ENCODE peak calls at places on chromosomes 11 and 22, in five cellular contexts. One of them, this sample, is unnamed.
A peak's percentile ranks its signal among the peaks of the same experiment; 100 is the strongest.

GRCh38 chr22:37197451-37198289 is 9.6 kb upstream of the C1QTNF6 start:
- DNase-seq in stomach: peak; percentile 51
- DNase-seq in H1: no peak
- DNase-seq in endothelial cell of umbilical vein: peak; percentile 35
- DNase-seq in HCT116: peak; percentile 92
- DNase-seq in this sample: peak; percentile 76

GRCh38 chr11:92473736-92474135 is 249.1 kb downstream of the FAT3 start:
- DNase-seq in endothelial cell of umbilical vein: no peak
- DNase-seq in H1: no peak
- DNase-seq in stomach: no peak
- DNase-seq in HCT116: no peak
- DNase-seq in this sample: no peak

GRCh38 chr22:50705219-50705691 is 32.6 kb downstream of the SHANK3 start:
- DNase-seq in stomach: peak; percentile 33
- DNase-seq in HCT116: no peak
- DNase-seq in H1: peak; percentile 44
- DNase-seq in endothelial cell of umbilical vein: peak; percentile 52
- DNase-seq in this sample: no peak

GRCh38 chr22:35592418-35592967 is 24.6 kb downstream of the MB start:
- DNase-seq in H1: no peak
- DNase-seq in HCT116: no peak
- DNase-seq in endothelial cell of umbilical vein: no peak
- DNase-seq in stomach: no peak
- DNase-seq in this sample: no peak

GRCh38 chr11:111297696-111298095 is 650 bp upstream of the POU2AF3 start:
- DNase-seq in H1: no peak
- DNase-seq in endothelial cell of umbilical vein: no peak
- DNase-seq in stomach: no peak
- DNase-seq in HCT116: no peak
- DNase-seq in this sample: no peak

GRCh38 chr11:4626207-4627105 is 10.8 kb upstream of the OR51D1 start:
- DNase-seq in stomach: peak; percentile 64
- DNase-seq in H1: no peak
- DNase-seq in endothelial cell of umbilical vein: peak; percentile 37
- DNase-seq in HCT116: peak; percentile 75
- DNase-seq in this sample: no peak

GRCh38 chr11:120969993-120970392 is 53.9 kb upstream of the TBCEL start:
- DNase-seq in stomach: no peak
- DNase-seq in endothelial cell of umbilical vein: no peak
- DNase-seq in H1: no peak
- DNase-seq in HCT116: no peak
- DNase-seq in this sample: no peak

GRCh38 chr11:14842002-14842401 is 50.0 kb downstream of the CYP2R1 start:
- DNase-seq in stomach: no peak
- DNase-seq in HCT116: no peak
- DNase-seq in endothelial cell of umbilical vein: no peak
- DNase-seq in H1: no peak
- DNase-seq in this sample: no peak

GRCh38 chr11:15507592-15507991 is 392.9 kb downstream of the INSC start:
- DNase-seq in H1: no peak
- DNase-seq in endothelial cell of umbilical vein: no peak
- DNase-seq in stomach: peak; percentile 49
- DNase-seq in HCT116: no peak
- DNase-seq in this sample: no peak

GRCh38 chr22:44026630-44027511 is 2.8 kb downstream of the PARVB start:
- DNase-seq in endothelial cell of umbilical vein: peak; percentile 88
- DNase-seq in HCT116: no peak
- DNase-seq in H1: no peak
- DNase-seq in stomach: peak; percentile 70
- DNase-seq in this sample: peak; percentile 59

GRCh38 chr11:15224466-15224865 is 109.7 kb downstream of the INSC start:
- DNase-seq in HCT116: no peak
- DNase-seq in stomach: no peak
- DNase-seq in H1: no peak
- DNase-seq in endothelial cell of umbilical vein: no peak
- DNase-seq in this sample: no peak

GRCh38 chr11:76666408-76666807 is 4.1 kb downstream of the LRRC32 start:
- DNase-seq in H1: no peak
- DNase-seq in stomach: no peak
- DNase-seq in HCT116: no peak
- DNase-seq in endothelial cell of umbilical vein: peak; percentile 84
- DNase-seq in this sample: peak; percentile 52

GRCh38 chr11:20712912-20713311 is 43.5 kb downstream of the NELL1 start:
- DNase-seq in H1: no peak
- DNase-seq in endothelial cell of umbilical vein: no peak
- DNase-seq in stomach: no peak
- DNase-seq in HCT116: no peak
- DNase-seq in this sample: no peak

GRCh38 chr22:35212020-35212419 is 45.3 kb upstream of the HMGXB4 start:
- DNase-seq in endothelial cell of umbilical vein: no peak
- DNase-seq in stomach: peak; percentile 31
- DNase-seq in H1: no peak
- DNase-seq in HCT116: no peak
- DNase-seq in this sample: no peak

GRCh38 chr11:73314121-73314948 is 6.3 kb downstream of the ARHGEF17 start:
- DNase-seq in stomach: no peak
- DNase-seq in HCT116: no peak
- DNase-seq in endothelial cell of umbilical vein: no peak
- DNase-seq in H1: no peak
- DNase-seq in this sample: no peak

DNA sequence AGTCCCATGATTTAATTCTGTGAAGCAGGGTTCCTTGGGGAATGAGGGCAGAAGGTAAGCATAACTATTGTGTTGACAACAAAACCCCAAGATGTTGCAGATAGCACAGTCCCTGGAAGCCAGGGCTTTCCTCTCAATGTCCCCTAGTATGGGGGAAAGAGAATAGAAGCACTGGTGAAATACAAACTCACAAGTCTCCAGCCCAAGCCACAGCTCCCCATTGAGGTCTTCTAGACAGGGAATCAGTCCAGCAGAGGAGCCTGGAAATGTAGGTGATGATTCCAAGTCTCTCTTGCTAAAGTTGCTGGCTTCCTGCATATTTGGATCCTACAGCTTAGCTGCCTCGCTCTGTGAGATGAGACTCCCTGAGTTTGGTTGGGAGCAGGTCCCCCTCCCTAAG is 31.7 kb upstream of the DRD2 start:
- DNase-seq in H1: no peak
- DNase-seq in stomach: no peak
- DNase-seq in HCT116: no peak
- DNase-seq in endothelial cell of umbilical vein: no peak
- DNase-seq in this sample: no peak
- H3K27ac ChIP-seq in H1: no peak overlapping the region
- H3K27ac ChIP-seq in stomach: no peak overlapping the region
- H3K27ac ChIP-seq in HCT116: no peak overlapping the region
- H3K27ac ChIP-seq in endothelial cell of umbilical vein: no peak overlapping the region
- H3K27ac ChIP-seq in this sample: peak overlapping the region; percentile 83

DNA sequence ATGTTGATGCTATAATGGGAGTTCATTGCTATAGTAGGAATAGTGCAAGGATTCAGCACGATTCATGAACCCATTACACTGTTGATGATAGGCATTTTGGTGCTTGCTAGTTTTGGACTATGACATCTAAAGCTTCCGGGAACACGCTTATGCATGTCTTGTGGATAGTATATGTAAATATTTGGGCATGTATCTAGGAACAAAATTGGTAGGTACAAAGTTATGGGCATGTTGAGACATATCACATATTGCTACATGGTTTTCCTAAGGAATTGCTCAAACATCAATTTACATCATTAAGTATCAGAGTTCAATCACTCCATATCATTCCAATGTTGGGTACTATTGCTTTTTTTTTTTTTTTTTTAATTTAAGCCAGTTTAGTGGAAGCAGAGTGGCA is 1103.2 kb downstream of the TBC1D22A start:
- DNase-seq in endothelial cell of umbilical vein: no peak
- DNase-seq in stomach: no peak
- DNase-seq in HCT116: no peak
- DNase-seq in H1: no peak
- DNase-seq in this sample: no peak
- H3K9me3 ChIP-seq in endothelial cell of umbilical vein: peaks cover 12% of the 10 kb centered on the region
- H3K9me3 ChIP-seq in stomach: peaks cover 9% of the 10 kb centered on the region
- H3K9me3 ChIP-seq in HCT116: peaks cover 3% of the 10 kb centered on the region
- H3K9me3 ChIP-seq in H1: peaks cover 23% of the 10 kb centered on the region
- H3K9me3 ChIP-seq in this sample: peaks cover 10% of the 10 kb centered on the region

GRCh38 chr11:19218801-19219460 is 17.1 kb upstream of the CSRP3 start:
- DNase-seq in stomach: no peak
- DNase-seq in H1: no peak
- DNase-seq in HCT116: no peak
- DNase-seq in endothelial cell of umbilical vein: no peak
- DNase-seq in this sample: no peak

GRCh38 chr11:19220903-19221682 is 19.3 kb upstream of the CSRP3 start:
- DNase-seq in endothelial cell of umbilical vein: peak; percentile 54
- DNase-seq in stomach: peak; percentile 69
- DNase-seq in HCT116: no peak
- DNase-seq in H1: no peak
- DNase-seq in this sample: no peak

GRCh38 chr11:19218216-19218615 is 16.4 kb upstream of the CSRP3 start:
- DNase-seq in HCT116: no peak
- DNase-seq in H1: no peak
- DNase-seq in endothelial cell of umbilical vein: no peak
- DNase-seq in stomach: no peak
- DNase-seq in this sample: no peak

GRCh38 chr11:19216021-19216420 is 14.2 kb upstream of the CSRP3 start:
- DNase-seq in HCT116: no peak
- DNase-seq in stomach: no peak
- DNase-seq in endothelial cell of umbilical vein: no peak
- DNase-seq in H1: no peak
- DNase-seq in this sample: no peak

DNA sequence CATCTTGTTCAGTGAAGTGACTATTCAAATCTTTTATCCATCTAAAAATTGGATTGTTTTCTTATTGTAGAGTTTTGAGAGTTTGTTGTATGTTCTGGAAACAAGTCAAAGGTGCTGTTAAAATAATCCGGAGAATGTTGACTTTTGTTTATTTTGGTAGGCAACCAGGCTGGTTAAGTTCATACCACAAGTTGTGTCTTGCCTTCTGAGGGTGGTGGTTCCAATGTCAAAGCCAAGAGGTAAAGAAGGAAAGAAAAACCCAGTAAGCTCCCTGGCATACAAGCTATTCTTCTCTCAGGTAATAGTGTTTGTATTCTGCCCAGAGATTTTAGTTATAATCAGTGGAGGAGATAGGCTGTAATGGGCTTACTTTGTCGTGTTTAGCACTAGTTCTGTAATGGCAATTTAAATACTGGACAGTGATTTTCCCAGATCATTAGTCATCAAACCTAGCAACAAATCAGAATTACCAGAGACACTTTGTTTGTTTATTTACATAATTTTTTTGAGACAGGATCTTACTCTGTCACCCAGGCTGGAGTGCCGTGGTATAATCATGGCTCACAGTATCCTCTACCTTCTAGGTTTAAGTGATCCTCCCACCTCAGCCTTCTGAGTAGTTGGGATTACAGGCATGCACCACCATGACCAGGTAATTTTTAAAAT is 15.1 kb upstream of the CSRP3 start:
- DNase-seq in HCT116: no peak
- DNase-seq in stomach: no peak
- DNase-seq in endothelial cell of umbilical vein: peak; percentile 22
- DNase-seq in H1: no peak
- DNase-seq in this sample: no peak
- TF ChIP-seq POLR2AphosphoS5 in HCT116: no peak
- TF ChIP-seq POLR2AphosphoS5 in stomach: no peak
- TF ChIP-seq POLR2AphosphoS5 in endothelial cell of umbilical vein: no peak
- TF ChIP-seq POLR2AphosphoS5 in H1: no peak
- TF ChIP-seq POLR2AphosphoS5 in this sample: no peak

GRCh38 chr11:12853652-12854296 is 155.3 kb upstream of the RASSF10 start:
- DNase-seq in endothelial cell of umbilical vein: no peak
- DNase-seq in HCT116: no peak
- DNase-seq in stomach: peak; percentile 71
- DNase-seq in H1: no peak
- DNase-seq in this sample: no peak
- H3K27ac ChIP-seq in endothelial cell of umbilical vein: no peak overlapping the region
- H3K27ac ChIP-seq in HCT116: no peak overlapping the region
- H3K27ac ChIP-seq in stomach: peak overlapping the region; percentile 62
- H3K27ac ChIP-seq in H1: no peak overlapping the region
- H3K27ac ChIP-seq in this sample: peak overlapping the region; percentile 30

DNA sequence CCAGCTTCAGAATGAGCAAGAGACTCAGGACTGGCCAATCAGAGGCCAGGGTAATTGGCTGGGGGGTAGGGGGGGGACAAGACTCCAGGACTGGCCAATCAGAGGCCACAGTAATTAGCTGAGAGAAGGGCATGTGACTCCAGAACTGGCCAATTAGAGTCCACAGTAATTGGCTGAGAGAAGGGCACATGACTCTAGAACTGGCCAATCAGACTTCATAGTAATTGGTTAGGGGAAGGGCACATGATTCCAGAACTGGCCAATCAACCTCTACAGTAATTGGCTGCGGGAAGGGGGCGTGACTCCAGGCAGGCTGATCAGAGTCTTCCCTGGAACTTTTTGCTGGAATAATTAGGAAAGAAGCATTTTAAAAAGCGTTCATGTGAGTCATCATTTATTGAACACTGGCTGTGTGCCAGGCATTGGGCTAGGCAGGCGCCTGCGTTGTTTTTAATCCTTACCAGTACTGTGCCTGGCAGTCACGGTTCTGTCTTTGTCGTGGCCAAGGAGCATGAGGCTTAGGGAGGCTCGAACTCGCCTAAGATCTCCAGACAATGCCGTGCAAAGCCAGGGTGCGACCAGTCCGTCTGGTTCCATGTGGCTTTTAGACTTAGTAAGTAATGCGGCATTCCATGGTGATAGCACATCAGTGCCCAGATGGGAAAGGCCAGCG is 508.1 kb downstream of the TBC1D22A start:
- DNase-seq in endothelial cell of umbilical vein: no peak
- DNase-seq in HCT116: no peak
- DNase-seq in stomach: no peak
- DNase-seq in H1: no peak
- DNase-seq in this sample: no peak
- H3K9me3 ChIP-seq in endothelial cell of umbilical vein: no peaks in the 10 kb centered on the region
- H3K9me3 ChIP-seq in HCT116: no peaks in the 10 kb centered on the region
- H3K9me3 ChIP-seq in stomach: peaks cover 18% of the 10 kb centered on the region
- H3K9me3 ChIP-seq in H1: peaks cover 79% of the 10 kb centered on the region
- H3K9me3 ChIP-seq in this sample: peaks cover 13% of the 10 kb centered on the region

GRCh38 chr11:68212421-68213134 is 518 bp downstream of the KMT5B start:
- DNase-seq in endothelial cell of umbilical vein: peak; percentile 63
- DNase-seq in HCT116: peak; percentile 37
- DNase-seq in H1: no peak
- DNase-seq in stomach: peak; percentile 70
- DNase-seq in this sample: peak; percentile 59
- TF ChIP-seq POLR2AphosphoS5 in endothelial cell of umbilical vein: no peak
- TF ChIP-seq POLR2AphosphoS5 in HCT116: no peak
- TF ChIP-seq POLR2AphosphoS5 in H1: peak; percentile 57
- TF ChIP-seq POLR2AphosphoS5 in stomach: peak; percentile 6
- TF ChIP-seq POLR2AphosphoS5 in this sample: peak; percentile 26

This sample was measured in breast epithelium.